ENCODE peak calls at places on chromosomes 16 and 17, in eight cellular contexts. B is HTR-8/SVneo, S is iPS-NIHi11, K is dorsolateral prefrontal cortex, X is cardiac muscle cell, I is C1 segment of cervical spinal cord, E is H7, J is GDM1. P is an unnamed sample.

GRCh38 chr16:75151798-75152197 is 3.5 kb downstream of the ZFP1 start:
- DNase-seq in X (no peak), J (no peak), B (no peak), E (no peak), I (no peak), K (no peak), S (no peak), P (no peak)

GRCh38 chr16:57938936-57939871 is 31.7 kb downstream of the CNGB1 start:
- DNase-seq in X (peak; percentile 91), B (no peak), E (peak; percentile 64), S (no peak), J (no peak), I (no peak), K (peak; percentile 49), P (no peak)

GRCh38 chr17:80877095-80877828 is 114.4 kb upstream of the CHMP6 start:
- DNase-seq in E (peak; percentile 44), X (no peak), K (peak; percentile 24), I (no peak), B (no peak), S (no peak), J (no peak), P (no peak)

GRCh38 chr17:7046127-7046724 is 2.3 kb upstream of the SLC16A11 start:
- DNase-seq in S (peak; percentile 66), E (peak; percentile 69), J (no peak), I (no peak), K (no peak), B (no peak), X (no peak), P (no peak)

GRCh38 chr17:68709995-68710780 is 109.0 kb upstream of the FAM20A start:
- DNase-seq in K (no peak), I (no peak), B (no peak), S (no peak), J (no peak), X (peak; percentile 61), E (no peak), P (no peak)

GRCh38 chr16:31477220-31478216 is 5.4 kb upstream of the SLC5A2 start:
- DNase-seq in X (no peak), E (peak; percentile 97), K (no peak), S (peak; percentile 80), J (no peak), I (no peak), B (no peak), P (peak; percentile 87)

GRCh38 chr16:57537596-57538234 is 1.3 kb upstream of the CCDC102A start:
- DNase-seq in B (no peak), S (no peak), K (peak; percentile 32), J (no peak), X (no peak), E (peak; percentile 17), I (no peak), P (no peak)

GRCh38 chr16:54213322-54213721 is 73.3 kb downstream of the IRX3 start:
- DNase-seq in X (no peak), E (no peak), S (no peak), I (no peak), J (no peak), K (no peak), B (no peak), P (no peak)

GRCh38 chr17:66799839-66800537 is 34.9 kb upstream of the CACNG5 start:
- DNase-seq in X (no peak), E (no peak), J (no peak), S (no peak), K (no peak), I (no peak), B (no peak), P (no peak)

GRCh38 chr17:79987890-79988162 is 47.8 kb downstream of the TBC1D16 start:
- DNase-seq in I (no peak), X (no peak), E (no peak), J (no peak), K (no peak), B (no peak), S (no peak), P (no peak)

GRCh38 chr17:41308251-41308917 is 725 bp downstream of the KRTAP16-1 start:
- DNase-seq in B (no peak), J (peak; percentile 66), I (no peak), X (no peak), S (no peak), E (no peak), K (no peak), P (no peak)

GRCh38 chr16:12308060-12308459 is 331.5 kb downstream of the SNX29 start:
- DNase-seq in X (no peak), S (no peak), K (no peak), J (no peak), I (no peak), B (no peak), E (no peak), P (no peak)

GRCh38 chr16:87465306-87465705 is 27.5 kb downstream of the ZCCHC14 start:
- DNase-seq in S (peak; percentile 42), B (peak; percentile 92), E (no peak), J (no peak), X (peak; percentile 87), K (no peak), I (no peak), P (peak; percentile 71)

GRCh38 chr16:68936729-68937631 is 93.6 kb downstream of the TANGO6 start:
- DNase-seq in E (no peak), K (no peak), I (no peak), S (no peak), X (peak; percentile 47), B (peak; percentile 67), J (no peak), P (no peak)

GRCh38 chr17:50051082-50051576 is 4.8 kb upstream of the ITGA3 start:
- DNase-seq in J (peak; percentile 34), K (no peak), E (no peak), B (peak; percentile 95), I (no peak), S (no peak), X (peak; percentile 71), P (peak; percentile 67)

GRCh38 chr17:27577124-27577761 is 53.7 kb upstream of the LGALS9 start:
- DNase-seq in J (no peak), K (peak; percentile 77), I (no peak), B (no peak), E (peak; percentile 76), S (peak; percentile 57), X (peak; percentile 72), P (peak; percentile 53)

GRCh38 chr16:21301168-21301894 is 23.2 kb upstream of the CRYM start:
- DNase-seq in E (peak; percentile 91), J (peak; percentile 36), B (peak; percentile 77), K (peak; percentile 50), I (no peak), X (peak; percentile 70), S (peak; percentile 86), P (peak; percentile 90)

GRCh38 chr17:1793447-1793806 is 31.6 kb downstream of the SERPINF1 start:
- DNase-seq in B (no peak), S (no peak), K (no peak), X (no peak), J (no peak), E (no peak), I (no peak), P (peak; percentile 75)

GRCh38 chr16:17887963-17888362 is 417.2 kb upstream of the XYLT1 start:
- DNase-seq in J (no peak), S (no peak), X (no peak), I (no peak), K (no peak), B (no peak), E (no peak), P (peak; percentile 6)

GRCh38 chr17:9004132-9004960 is 17.0 kb upstream of the NTN1 start:
- DNase-seq in S (peak; percentile 75), J (no peak), B (no peak), K (no peak), E (peak; percentile 86), X (no peak), I (no peak), P (no peak)

GRCh38 chr16:15843635-15844279 is 13.1 kb downstream of the MYH11 start:
- DNase-seq in B (no peak), J (no peak), S (no peak), I (no peak), E (no peak), X (no peak), K (no peak), P (no peak)

GRCh38 chr17:4554441-4554996 is 665 bp downstream of the MYBBP1A start:
- DNase-seq in J (no peak), K (no peak), I (no peak), X (no peak), B (no peak), S (no peak), E (peak; percentile 73), P (peak; percentile 24)

GRCh38 chr17:11308550-11308949 is 67.5 kb downstream of the SHISA6 start:
- DNase-seq in I (no peak), B (no peak), E (no peak), X (no peak), K (no peak), S (no peak), J (no peak), P (no peak)

GRCh38 chr17:78923660-78924453 is 1.3 kb downstream of the TIMP2 start:
- DNase-seq in K (no peak), S (peak; percentile 81), I (no peak), E (peak; percentile 93), X (no peak), J (no peak), B (no peak), P (peak; percentile 57)

GRCh38 chr17:37478187-37478586 is 11.5 kb upstream of the DUSP14 start:
- DNase-seq in B (no peak), I (no peak), S (no peak), K (no peak), X (peak; percentile 84), J (no peak), E (no peak), P (no peak)

GRCh38 chr17:50830994-50831393 is 4.4 kb upstream of the WFIKKN2 start:
- DNase-seq in E (peak; percentile 85), I (no peak), B (no peak), K (no peak), X (no peak), J (no peak), S (peak; percentile 57), P (no peak)

GRCh38 chr16:69404275-69404805 is 18.5 kb upstream of the TERF2 start:
- DNase-seq in K (no peak), X (peak; percentile 72), J (no peak), E (no peak), S (no peak), I (no peak), B (no peak), P (peak; percentile 83)

GRCh38 chr17:38464723-38465419 is 36.6 kb downstream of the ARHGAP23 start:
- DNase-seq in J (no peak), I (no peak), E (peak; percentile 78), S (peak; percentile 72), B (peak; percentile 96), X (peak; percentile 97), K (peak; percentile 93), P (peak; percentile 89)

P was measured in K562.